ENCODE peak calls at places on chromosomes 5 and 9, in ten cellular contexts. F, L, U, W, I, D, X, V, G and H are unnamed samples.

GRCh38 chr5:135602882-135603721 is 24.3 kb upstream of the CXCL14 start:
- DNase-seq in X (no peak), F (no peak), U (no peak), D (no peak), L (no peak), V (no peak), W (no peak), I (no peak), G (no peak), H (peak)

GRCh38 chr5:34491251-34491620 is 164.9 kb upstream of the RAI14 start:
- DNase-seq in L (no peak), G (no peak), X (no peak), U (no peak), V (no peak), F (no peak), I (no peak), W (no peak), D (no peak), H (peak)

GRCh38 chr5:53095931-53096525 is 13.5 kb downstream of the MOCS2 start:
- DNase-seq in L (peak), W (peak), V (peak), U (no peak), I (peak), X (peak), F (peak), G (no peak), D (peak), H (peak)

GRCh38 chr9:130768265-130768664 is 66.8 kb upstream of the ABL1 start:
- DNase-seq in D (peak), I (no peak), X (no peak), L (peak), G (no peak), W (no peak), U (no peak), V (no peak), F (peak), H (no peak)

GRCh38 chr5:144141581-144141980 is 28.9 kb downstream of the YIPF5 start:
- DNase-seq in D (no peak), G (no peak), L (no peak), F (no peak), V (no peak), X (no peak), W (no peak), U (no peak), I (no peak), H (no peak)

GRCh38 chr5:179251276-179251969 is 93.8 kb downstream of the ADAMTS2 start:
- DNase-seq in G (no peak), V (no peak), U (no peak), F (no peak), D (no peak), L (no peak), W (no peak), X (no peak), I (no peak), H (no peak)

GRCh38 chr9:99296375-99296951 is 74.4 kb downstream of the SEC61B start:
- DNase-seq in W (peak), X (no peak), G (no peak), L (no peak), F (peak), V (no peak), U (no peak), D (peak), I (no peak), H (peak)

GRCh38 chr5:124315746-124316415 is 430.6 kb downstream of the ZNF608 start:
- DNase-seq in X (no peak), V (no peak), D (no peak), L (peak), I (no peak), G (no peak), W (no peak), U (no peak), F (peak), H (no peak)

GRCh38 chr9:74795803-74796202 is 91.9 kb downstream of the TRPM6 start:
- DNase-seq in W (no peak), F (no peak), U (no peak), I (no peak), D (no peak), V (no peak), L (no peak), G (no peak), X (no peak), H (no peak)

GRCh38 chr9:137982132-137982666 is 104.6 kb downstream of the CACNA1B start:
- DNase-seq in W (no peak), X (no peak), V (no peak), U (no peak), F (peak), I (peak), G (no peak), L (no peak), D (no peak), H (no peak)

GRCh38 chr9:127650511-127650910 is 38.4 kb downstream of the STXBP1 start:
- DNase-seq in U (no peak), F (no peak), V (no peak), I (no peak), D (no peak), G (no peak), L (no peak), W (no peak), X (no peak), H (no peak)

GRCh38 chr9:15482146-15482545 is 28.6 kb downstream of the PSIP1 start:
- DNase-seq in D (no peak), I (no peak), G (no peak), W (no peak), V (no peak), X (no peak), F (peak), U (no peak), L (no peak), H (no peak)

GRCh38 chr9:5571629-5572232 is 57.2 kb upstream of the RIC1 start:
- DNase-seq in F (no peak), U (no peak), X (no peak), G (no peak), L (no peak), W (no peak), D (no peak), I (no peak), V (no peak), H (no peak)

GRCh38 chr5:36174119-36174518 is 22.2 kb downstream of the SKP2 start:
- DNase-seq in F (no peak), I (no peak), X (no peak), G (no peak), U (no peak), V (no peak), W (no peak), L (no peak), D (no peak), H (no peak)

GRCh38 chr5:373710-374602 is 52.4 kb downstream of the AHRR start:
- DNase-seq in V (peak), L (peak), X (peak), F (peak), D (no peak), U (peak), W (peak), I (no peak), G (peak), H (no peak)

GRCh38 chr5:54009828-54010227 is 300.5 kb downstream of the ARL15 start:
- DNase-seq in X (no peak), D (no peak), G (no peak), L (no peak), W (no peak), V (no peak), I (no peak), U (no peak), F (no peak), H (no peak)

GRCh38 chr5:158456756-158457155 is 597.8 kb upstream of the CLINT1 start:
- DNase-seq in X (no peak), V (no peak), I (no peak), L (peak), U (no peak), G (no peak), W (no peak), F (peak), D (no peak), H (no peak)

GRCh38 chr5:155027993-155028629 is 14.6 kb downstream of the KIF4B start:
- DNase-seq in F (no peak), D (no peak), I (peak), U (no peak), X (no peak), L (no peak), W (no peak), V (no peak), G (no peak), H (peak)

GRCh38 chr5:40483316-40483715 is 196.4 kb upstream of the PTGER4 start:
- DNase-seq in X (no peak), V (no peak), U (no peak), G (no peak), W (no peak), F (peak), D (no peak), I (no peak), L (peak), H (no peak)

GRCh38 chr5:56247596-56247995 is 14.5 kb upstream of the ANKRD55 start:
- DNase-seq in L (no peak), V (no peak), D (no peak), G (no peak), U (no peak), F (peak), W (no peak), X (no peak), I (no peak), H (no peak)